ENCODE peak calls at places on chromosome 4, in six cellular contexts. J is amniotic stem cell, P is neural progenitor cell, F is AG04450, X is NCI-H1092, B is left cardiac atrium. O is an unnamed sample.

GRCh38 chr4:1945492-1945891 is 63.3 kb downstream of the NELFA start:
- DNase-seq in P (peak; percentile 42), J (no peak), B (no peak), X (no peak), F (no peak), O (no peak)

GRCh38 chr4:112516401-112517066 is 554 bp upstream of the NEUROG2 start:
- DNase-seq in X (peak; percentile 79), J (no peak), P (peak; percentile 96), B (no peak), F (no peak), O (no peak)

GRCh38 chr4:8539661-8540060 is 40.5 kb upstream of the GPR78 start:
- DNase-seq in B (no peak), J (no peak), F (no peak), X (no peak), P (no peak), O (no peak)

GRCh38 chr4:92235741-92236140 is 68.0 kb upstream of the GRID2 start:
- DNase-seq in B (no peak), X (no peak), P (no peak), F (no peak), J (no peak), O (no peak)

GRCh38 chr4:153036931-153037330 is 100.8 kb downstream of the FHDC1 start:
- DNase-seq in P (no peak), J (no peak), X (no peak), F (no peak), B (no peak), O (no peak)

GRCh38 chr4:52873861-52874343 is 11.8 kb downstream of the RASL11B start:
- DNase-seq in J (no peak), X (no peak), B (no peak), F (no peak), P (peak; percentile 72), O (no peak)

GRCh38 chr4:114281561-114281960 is 302.1 kb upstream of the ARSJ start:
- DNase-seq in B (no peak), P (no peak), F (peak; percentile 71), X (no peak), J (peak; percentile 56), O (peak; percentile 57)

GRCh38 chr4:144820115-144820514 is 174.2 kb downstream of the HHIP start:
- DNase-seq in P (no peak), X (no peak), J (peak; percentile 17), B (no peak), F (no peak), O (peak; percentile 7)

GRCh38 chr4:1568855-1569460 is 115.2 kb downstream of the FAM53A start:
- DNase-seq in X (no peak), B (peak; percentile 18), P (no peak), J (no peak), F (no peak), O (no peak)

GRCh38 chr4:142818009-142818408 is 28.1 kb downstream of the INPP4B start:
- DNase-seq in F (no peak), X (no peak), J (no peak), B (no peak), P (no peak), O (peak; percentile 16)